ENCODE peak calls at places on chromosomes 6 and 20, in six cellular contexts. One of them, this sample, is unnamed.

GRCh38 chr6:41200296-41200900 is 551 bp downstream of the TREML2 start:
- DNase-seq in T follicular helper cell: peak; percentile 18
- DNase-seq in H54: no peak
- DNase-seq in NCI-H345: no peak
- DNase-seq in AG04450: no peak
- DNase-seq in amniotic epithelial cell: peak; percentile 36
- DNase-seq in this sample: peak; percentile 26

GRCh38 chr6:7140631-7141366 is 33.0 kb downstream of the RREB1 start:
- DNase-seq in NCI-H345: peak; percentile 46
- DNase-seq in T follicular helper cell: peak; percentile 70
- DNase-seq in amniotic epithelial cell: peak; percentile 61
- DNase-seq in H54: peak; percentile 87
- DNase-seq in AG04450: no peak
- DNase-seq in this sample: peak; percentile 94

GRCh38 chr20:53142225-53142624 is 170.1 kb downstream of the TSHZ2 start:
- DNase-seq in AG04450: no peak
- DNase-seq in T follicular helper cell: no peak
- DNase-seq in amniotic epithelial cell: no peak
- DNase-seq in NCI-H345: no peak
- DNase-seq in H54: no peak
- DNase-seq in this sample: no peak

GRCh38 chr6:6686748-6687601 is 98.5 kb downstream of the LY86 start:
- DNase-seq in AG04450: no peak
- DNase-seq in T follicular helper cell: no peak
- DNase-seq in H54: peak; percentile 93
- DNase-seq in NCI-H345: peak; percentile 90
- DNase-seq in amniotic epithelial cell: peak; percentile 81
- DNase-seq in this sample: peak; percentile 42

GRCh38 chr6:44269921-44270525 is at the start of gene TMEM151B:
- DNase-seq in AG04450: no peak
- DNase-seq in T follicular helper cell: no peak
- DNase-seq in amniotic epithelial cell: no peak
- DNase-seq in NCI-H345: peak; percentile 37
- DNase-seq in H54: no peak
- DNase-seq in this sample: no peak

GRCh38 chr20:41927189-41927588 is 309.0 kb upstream of the CHD6 start:
- DNase-seq in T follicular helper cell: no peak
- DNase-seq in AG04450: no peak
- DNase-seq in H54: no peak
- DNase-seq in NCI-H345: no peak
- DNase-seq in amniotic epithelial cell: no peak
- DNase-seq in this sample: no peak

GRCh38 chr6:110528930-110529325 is 52.5 kb upstream of the SLC22A16 start:
- DNase-seq in H54: no peak
- DNase-seq in amniotic epithelial cell: no peak
- DNase-seq in T follicular helper cell: no peak
- DNase-seq in AG04450: no peak
- DNase-seq in NCI-H345: no peak
- DNase-seq in this sample: no peak

GRCh38 chr20:60999256-60999655 is 252.8 kb upstream of the CDH4 start:
- DNase-seq in amniotic epithelial cell: no peak
- DNase-seq in H54: no peak
- DNase-seq in NCI-H345: no peak
- DNase-seq in T follicular helper cell: no peak
- DNase-seq in AG04450: no peak
- DNase-seq in this sample: peak; percentile 50

GRCh38 chr6:25311251-25311910 is 32.2 kb downstream of the CARMIL1 start:
- DNase-seq in H54: peak; percentile 26
- DNase-seq in T follicular helper cell: no peak
- DNase-seq in amniotic epithelial cell: peak; percentile 21
- DNase-seq in NCI-H345: no peak
- DNase-seq in AG04450: no peak
- DNase-seq in this sample: peak; percentile 90

GRCh38 chr20:35280523-35280922 is 2.6 kb upstream of the MMP24OS start:
- DNase-seq in AG04450: no peak
- DNase-seq in amniotic epithelial cell: no peak
- DNase-seq in T follicular helper cell: no peak
- DNase-seq in NCI-H345: no peak
- DNase-seq in H54: no peak
- DNase-seq in this sample: no peak

GRCh38 chr6:33840064-33840926 is 36.5 kb upstream of the MLN start:
- DNase-seq in amniotic epithelial cell: peak; percentile 96
- DNase-seq in T follicular helper cell: no peak
- DNase-seq in H54: peak; percentile 96
- DNase-seq in AG04450: peak; percentile 85
- DNase-seq in NCI-H345: no peak
- DNase-seq in this sample: peak; percentile 99

GRCh38 chr20:376750-377149 is 3.8 kb upstream of the TRIB3 start:
- DNase-seq in H54: no peak
- DNase-seq in NCI-H345: no peak
- DNase-seq in amniotic epithelial cell: no peak
- DNase-seq in T follicular helper cell: no peak
- DNase-seq in AG04450: no peak
- DNase-seq in this sample: no peak

GRCh38 chr6:130969807-130970491 is 93.1 kb downstream of the EPB41L2 start:
- DNase-seq in H54: no peak
- DNase-seq in NCI-H345: no peak
- DNase-seq in T follicular helper cell: no peak
- DNase-seq in amniotic epithelial cell: peak; percentile 21
- DNase-seq in AG04450: no peak
- DNase-seq in this sample: peak; percentile 56

GRCh38 chr6:43968110-43968965 is 158.9 kb downstream of the MRPL14 start:
- DNase-seq in H54: no peak
- DNase-seq in amniotic epithelial cell: no peak
- DNase-seq in T follicular helper cell: no peak
- DNase-seq in NCI-H345: no peak
- DNase-seq in AG04450: no peak
- DNase-seq in this sample: no peak

GRCh38 chr6:44399991-44400390 is 12.5 kb downstream of the CDC5L start:
- DNase-seq in T follicular helper cell: no peak
- DNase-seq in H54: no peak
- DNase-seq in AG04450: no peak
- DNase-seq in NCI-H345: no peak
- DNase-seq in amniotic epithelial cell: no peak
- DNase-seq in this sample: no peak

GRCh38 chr20:19783966-19784401 is 25.9 kb downstream of the RIN2 start:
- DNase-seq in amniotic epithelial cell: peak; percentile 64
- DNase-seq in T follicular helper cell: no peak
- DNase-seq in AG04450: peak; percentile 59
- DNase-seq in NCI-H345: peak; percentile 35
- DNase-seq in H54: no peak
- DNase-seq in this sample: peak; percentile 44

GRCh38 chr6:44250067-44250717 is 3.3 kb downstream of the HSP90AB1 start:
- DNase-seq in amniotic epithelial cell: no peak
- DNase-seq in AG04450: no peak
- DNase-seq in H54: no peak
- DNase-seq in T follicular helper cell: no peak
- DNase-seq in NCI-H345: no peak
- DNase-seq in this sample: no peak

GRCh38 chr6:107064579-107065065 is 36.6 kb downstream of the MTRES1 start:
- DNase-seq in NCI-H345: no peak
- DNase-seq in AG04450: peak; percentile 37
- DNase-seq in H54: peak; percentile 19
- DNase-seq in amniotic epithelial cell: peak; percentile 87
- DNase-seq in T follicular helper cell: no peak
- DNase-seq in this sample: peak; percentile 49

GRCh38 chr6:150169609-150170008 is 26.8 kb downstream of the PPP1R14C start:
- DNase-seq in NCI-H345: no peak
- DNase-seq in H54: no peak
- DNase-seq in AG04450: no peak
- DNase-seq in T follicular helper cell: no peak
- DNase-seq in amniotic epithelial cell: peak; percentile 42
- DNase-seq in this sample: peak; percentile 94

GRCh38 chr6:112027942-112028674 is 25.8 kb upstream of the CCN6 start:
- DNase-seq in NCI-H345: no peak
- DNase-seq in T follicular helper cell: peak; percentile 43
- DNase-seq in amniotic epithelial cell: peak; percentile 70
- DNase-seq in H54: no peak
- DNase-seq in AG04450: no peak
- DNase-seq in this sample: no peak

GRCh38 chr6:168179702-168180382 is 100.8 kb upstream of the FRMD1 start:
- DNase-seq in T follicular helper cell: no peak
- DNase-seq in H54: no peak
- DNase-seq in AG04450: no peak
- DNase-seq in amniotic epithelial cell: no peak
- DNase-seq in NCI-H345: no peak
- DNase-seq in this sample: no peak

GRCh38 chr6:118872318-118872717 is 21.6 kb upstream of the ASF1A start:
- DNase-seq in amniotic epithelial cell: no peak
- DNase-seq in H54: no peak
- DNase-seq in AG04450: no peak
- DNase-seq in NCI-H345: no peak
- DNase-seq in T follicular helper cell: no peak
- DNase-seq in this sample: no peak

GRCh38 chr6:71444222-71444621 is 155.6 kb downstream of the OGFRL1 start:
- DNase-seq in NCI-H345: no peak
- DNase-seq in amniotic epithelial cell: no peak
- DNase-seq in AG04450: no peak
- DNase-seq in T follicular helper cell: no peak
- DNase-seq in H54: no peak
- DNase-seq in this sample: no peak

GRCh38 chr6:168937061-168937460 is 316.6 kb downstream of the THBS2 start:
- DNase-seq in amniotic epithelial cell: peak; percentile 53
- DNase-seq in H54: no peak
- DNase-seq in NCI-H345: no peak
- DNase-seq in AG04450: no peak
- DNase-seq in T follicular helper cell: no peak
- DNase-seq in this sample: peak; percentile 79

GRCh38 chr6:137588472-137588871 is 94.3 kb upstream of the OLIG3 start:
- DNase-seq in amniotic epithelial cell: no peak
- DNase-seq in NCI-H345: no peak
- DNase-seq in T follicular helper cell: no peak
- DNase-seq in AG04450: no peak
- DNase-seq in H54: no peak
- DNase-seq in this sample: no peak

GRCh38 chr6:38239719-38240451 is 399.8 kb downstream of the BTBD9 start:
- DNase-seq in H54: peak; percentile 26
- DNase-seq in AG04450: no peak
- DNase-seq in T follicular helper cell: no peak
- DNase-seq in NCI-H345: peak; percentile 46
- DNase-seq in amniotic epithelial cell: peak; percentile 29
- DNase-seq in this sample: peak; percentile 68

GRCh38 chr20:9235518-9235917 is 166.6 kb downstream of the PLCB4 start:
- DNase-seq in AG04450: peak; percentile 29
- DNase-seq in NCI-H345: peak; percentile 15
- DNase-seq in H54: no peak
- DNase-seq in T follicular helper cell: no peak
- DNase-seq in amniotic epithelial cell: peak; percentile 78
- DNase-seq in this sample: peak; percentile 79

GRCh38 chr20:3248167-3248992 is 9.4 kb upstream of the SLC4A11 start:
- DNase-seq in T follicular helper cell: no peak
- DNase-seq in AG04450: no peak
- DNase-seq in H54: no peak
- DNase-seq in NCI-H345: no peak
- DNase-seq in amniotic epithelial cell: no peak
- DNase-seq in this sample: peak; percentile 68

GRCh38 chr6:78611886-78612480 is 255.4 kb upstream of the IRAK1BP1 start:
- DNase-seq in AG04450: no peak
- DNase-seq in amniotic epithelial cell: peak; percentile 22
- DNase-seq in H54: no peak
- DNase-seq in NCI-H345: no peak
- DNase-seq in T follicular helper cell: no peak
- DNase-seq in this sample: peak; percentile 57

GRCh38 chr6:135180458-135181332 is at the start of gene MYB:
- DNase-seq in amniotic epithelial cell: peak; percentile 29
- DNase-seq in AG04450: no peak
- DNase-seq in T follicular helper cell: peak; percentile 48
- DNase-seq in NCI-H345: peak; percentile 85
- DNase-seq in H54: peak; percentile 71
- DNase-seq in this sample: peak; percentile 77

GRCh38 chr20:5825136-5825719 is 75.0 kb downstream of the SHLD1 start:
- DNase-seq in amniotic epithelial cell: no peak
- DNase-seq in T follicular helper cell: no peak
- DNase-seq in H54: no peak
- DNase-seq in NCI-H345: no peak
- DNase-seq in AG04450: no peak
- DNase-seq in this sample: no peak

GRCh38 chr20:10469599-10469998 is 34.5 kb downstream of the SLX4IP start:
- DNase-seq in T follicular helper cell: no peak
- DNase-seq in amniotic epithelial cell: peak; percentile 88
- DNase-seq in H54: peak; percentile 16
- DNase-seq in NCI-H345: peak; percentile 97
- DNase-seq in AG04450: peak; percentile 63
- DNase-seq in this sample: peak; percentile 84

GRCh38 chr6:132964868-132965382 is 150.6 kb downstream of the RPS12 start:
- DNase-seq in H54: no peak
- DNase-seq in NCI-H345: no peak
- DNase-seq in T follicular helper cell: no peak
- DNase-seq in AG04450: no peak
- DNase-seq in amniotic epithelial cell: no peak
- DNase-seq in this sample: no peak

GRCh38 chr20:24762371-24762770 is 186.7 kb upstream of the CST7 start:
- DNase-seq in AG04450: no peak
- DNase-seq in T follicular helper cell: no peak
- DNase-seq in NCI-H345: no peak
- DNase-seq in amniotic epithelial cell: no peak
- DNase-seq in H54: no peak
- DNase-seq in this sample: no peak

GRCh38 chr6:30206799-30207618 is 6.2 kb downstream of the TRIM26 start:
- DNase-seq in amniotic epithelial cell: peak; percentile 54
- DNase-seq in H54: no peak
- DNase-seq in NCI-H345: no peak
- DNase-seq in AG04450: no peak
- DNase-seq in T follicular helper cell: no peak
- DNase-seq in this sample: peak; percentile 58

GRCh38 chr6:31175961-31176360 is 5.5 kb upstream of the POU5F1 start:
- DNase-seq in NCI-H345: no peak
- DNase-seq in amniotic epithelial cell: peak; percentile 23
- DNase-seq in H54: peak; percentile 73
- DNase-seq in T follicular helper cell: no peak
- DNase-seq in AG04450: no peak
- DNase-seq in this sample: peak; percentile 69

GRCh38 chr6:124974770-124975377 is 12.6 kb downstream of the RNF217 start:
- DNase-seq in T follicular helper cell: no peak
- DNase-seq in H54: no peak
- DNase-seq in NCI-H345: no peak
- DNase-seq in AG04450: no peak
- DNase-seq in amniotic epithelial cell: no peak
- DNase-seq in this sample: no peak

GRCh38 chr6:142856857-142857608 is 87.9 kb downstream of the HIVEP2 start:
- DNase-seq in T follicular helper cell: no peak
- DNase-seq in AG04450: no peak
- DNase-seq in NCI-H345: no peak
- DNase-seq in amniotic epithelial cell: no peak
- DNase-seq in H54: no peak
- DNase-seq in this sample: no peak

GRCh38 chr20:59042151-59042795 is at the start of gene PRELID3B:
- DNase-seq in amniotic epithelial cell: peak; percentile 8
- DNase-seq in AG04450: no peak
- DNase-seq in H54: no peak
- DNase-seq in NCI-H345: peak; percentile 34
- DNase-seq in T follicular helper cell: peak; percentile 5
- DNase-seq in this sample: peak; percentile 67